ENCODE peak calls at places on chromosomes 3 and 15, in four cellular contexts. O is K562, J is HepG2, V is GM12878. R is an unnamed sample.

GRCh38 chr3:58063424-58063823 is 55.2 kb downstream of the FLNB start:
- DNase-seq in V (no peak), J (no peak), O (no peak), R (no peak)

GRCh38 chr3:108283006-108283405 is 13.3 kb upstream of the HHLA2 start:
- DNase-seq in O (no peak), J (no peak), V (no peak), R (no peak)

GRCh38 chr15:57649138-57649537 is 57.4 kb upstream of the POLR2M start:
- DNase-seq in O (no peak), V (no peak), J (no peak), R (no peak)

GRCh38 chr3:48560648-48561018 is 2.9 kb downstream of the UCN2 start:
- DNase-seq in J (no peak), O (no peak), V (no peak), R (no peak)

GRCh38 chr3:43583481-43583880 is 38.3 kb downstream of the ANO10 start:
- DNase-seq in O (peak), J (no peak), V (no peak), R (no peak)

GRCh38 chr3:128280466-128281455 is 127.5 kb downstream of the EEFSEC start:
- DNase-seq in O (no peak), V (no peak), J (no peak), R (no peak)

GRCh38 chr15:52783929-52784798 is 6.0 kb downstream of the ONECUT1 start:
- DNase-seq in V (no peak), J (no peak), O (peak), R (no peak)

GRCh38 chr3:1632128-1632527 is 466.5 kb upstream of the CNTN4 start:
- DNase-seq in V (no peak), J (no peak), O (no peak), R (no peak)

GRCh38 chr3:129184396-129184656 is 630 bp upstream of the CNBP start:
- DNase-seq in J (peak), V (no peak), O (no peak), R (peak)

GRCh38 chr15:77180757-77181156 is 109.8 kb upstream of the TSPAN3 start:
- DNase-seq in J (no peak), O (no peak), V (no peak), R (no peak)

GRCh38 chr3:105958237-105959000 is 89.6 kb upstream of the CBLB start:
- DNase-seq in O (no peak), J (no peak), V (no peak), R (no peak)

GRCh38 chr3:153897025-153897723 is 224.0 kb upstream of the ARHGEF26 start:
- DNase-seq in O (no peak), J (no peak), V (peak), R (no peak)

GRCh38 chr3:190070623-190071347 is 49.9 kb downstream of the P3H2 start:
- DNase-seq in J (peak), V (no peak), O (no peak), R (no peak)

GRCh38 chr3:58387650-58388546 is 45.7 kb downstream of the PDHB start:
- DNase-seq in J (no peak), V (no peak), O (no peak), R (no peak)

GRCh38 chr15:47756872-47757271 is 39.6 kb downstream of the SEMA6D start:
- DNase-seq in J (no peak), O (no peak), V (no peak), R (no peak)

GRCh38 chr15:82963356-82964341 is 11.1 kb upstream of the HOMER2 start:
- DNase-seq in V (no peak), O (no peak), J (no peak), R (no peak)

GRCh38 chr3:45583021-45583851 is 11.3 kb upstream of the LIMD1 start:
- DNase-seq in V (no peak), O (no peak), J (peak), R (no peak)

GRCh38 chr3:119937229-119937628 is 155.3 kb downstream of the NR1I2 start:
- DNase-seq in J (no peak), V (peak), O (no peak), R (no peak)

DNA sequence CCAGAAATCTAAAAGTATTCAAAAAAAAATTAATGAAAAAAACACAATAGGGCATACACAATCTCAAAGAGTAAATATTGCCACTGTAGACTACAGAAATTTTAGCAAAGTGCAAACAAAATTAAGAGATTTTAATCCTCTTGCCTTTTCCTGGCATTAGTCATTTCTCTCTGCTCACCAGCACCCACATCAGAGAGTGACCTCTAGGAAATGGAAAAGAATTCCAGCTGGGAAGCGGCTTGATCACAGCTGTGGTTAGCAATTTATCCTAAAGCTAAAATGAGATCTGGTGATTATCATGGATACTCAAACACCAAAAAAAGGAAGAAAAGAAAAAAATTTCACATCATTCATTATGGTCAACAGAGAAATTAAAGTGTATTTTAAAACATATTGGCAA is 7.5 kb downstream of the CSNK1G1 start:
- DNase-seq in O (no peak), V (no peak), J (no peak), R (no peak)
- TF ChIP-seq SP1 in O (no peak), V (no peak), J (no peak), R (no peak)

GRCh38 chr3:124223853-124224252 is 231.9 kb upstream of the ROPN1 start:
- DNase-seq in J (no peak), V (no peak), O (no peak), R (no peak)
- TF ChIP-seq FOXM1 in J (no peak), V (no peak), O (no peak), R (no peak)

GRCh38 chr3:177703788-177704187 is 506.5 kb upstream of the TBL1XR1 start:
- DNase-seq in O (no peak), V (no peak), J (no peak), R (no peak)
- TF ChIP-seq FOXK2 in O (no peak), V (no peak), J (no peak), R (no peak)

DNA sequence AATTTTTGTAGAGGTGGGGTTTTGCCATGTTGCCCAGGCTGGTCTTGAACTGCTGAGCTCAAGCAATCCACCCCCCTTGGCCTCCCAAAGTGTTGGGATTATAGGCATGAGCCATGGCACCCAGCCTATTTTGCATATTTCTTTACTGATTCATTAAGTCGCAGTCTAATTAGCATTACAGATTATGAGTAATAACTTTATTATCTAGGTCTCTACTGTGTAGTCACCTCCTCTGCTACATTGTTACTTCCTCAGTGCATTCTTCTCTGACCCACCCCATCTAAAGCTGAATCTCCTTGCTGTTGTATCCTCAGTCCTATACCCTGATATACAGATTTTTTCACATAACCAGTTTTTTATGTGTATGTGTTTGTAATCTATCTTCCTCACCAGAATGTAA is 61.7 kb downstream of the TFDP2 start:
- DNase-seq in J (no peak), V (no peak), O (no peak), R (no peak)
- TF ChIP-seq SP1 in J (no peak), V (no peak), O (no peak), R (no peak)

GRCh38 chr3:7710284-7710683 is 791.3 kb upstream of the LMCD1 start:
- DNase-seq in V (no peak), J (no peak), O (no peak), R (no peak)

GRCh38 chr3:7709383-7710082 is 792.1 kb upstream of the LMCD1 start:
- DNase-seq in V (no peak), J (no peak), O (no peak), R (no peak)

GRCh38 chr3:7707192-7707591 is 794.4 kb upstream of the LMCD1 start:
- DNase-seq in V (no peak), J (no peak), O (no peak), R (no peak)
- TF ChIP-seq FOXM1 in V (no peak), J (no peak), O (no peak), R (no peak)

GRCh38 chr3:184796551-184796950 is 15.4 kb upstream of the VPS8 start:
- DNase-seq in O (no peak), J (no peak), V (no peak), R (no peak)
- TF ChIP-seq FOXK2 in O (no peak), J (no peak), V (no peak), R (no peak)

GRCh38 chr3:51709004-51709420 is 2.1 kb downstream of the GRM2 start:
- DNase-seq in O (no peak), J (no peak), V (no peak), R (no peak)
- TF ChIP-seq SP1 in O (no peak), J (no peak), V (no peak), R (no peak)

GRCh38 chr15:42102646-42103235 is 8.4 kb upstream of the PLA2G4D start:
- DNase-seq in O (no peak), J (no peak), V (no peak), R (no peak)
- TF ChIP-seq FOXM1 in O (no peak), J (no peak), V (no peak), R (no peak)